ENCODE peak calls at places on chromosomes 4 and X, in six cellular contexts. G, H, C, F, M and V are unnamed samples.

GRCh38 chr4:80619070-80619674 is 283.6 kb downstream of the CFAP299 start:
- DNase-seq in G (no peak), H (no peak), C (no peak), F (no peak), M (no peak), V (no peak)

GRCh38 chr4:26337612-26338011 is 16.8 kb downstream of the RBPJ start:
- DNase-seq in G (no peak), H (no peak), C (no peak), F (no peak), M (no peak), V (no peak)

GRCh38 chrX:21374163-21374993 is at the start of gene CNKSR2:
- DNase-seq in G (no peak), H (peak), C (peak), F (no peak), M (peak), V (no peak)

GRCh38 chrX:108165349-108166111 is 74.0 kb downstream of the ATG4A start:
- DNase-seq in G (no peak), H (peak), C (no peak), F (peak), M (no peak), V (no peak)

GRCh38 chrX:72159769-72160168 is 21.8 kb upstream of the PIN4 start:
- DNase-seq in G (no peak), H (no peak), C (no peak), F (no peak), M (no peak), V (no peak)

GRCh38 chrX:34656842-34657780 is at the start of gene TMEM47:
- DNase-seq in G (no peak), H (peak), C (no peak), F (peak), M (peak), V (peak)

GRCh38 chrX:136209016-136209738 is 42.0 kb downstream of the MAP7D3 start:
- DNase-seq in G (no peak), H (peak), C (no peak), F (no peak), M (peak), V (no peak)

GRCh38 chrX:129697204-129697829 is 41.5 kb upstream of the XPNPEP2 start:
- DNase-seq in G (no peak), H (no peak), C (no peak), F (no peak), M (no peak), V (no peak)

GRCh38 chr4:47631161-47631560 is 146.1 kb downstream of the ATP10D start:
- DNase-seq in G (no peak), H (no peak), C (no peak), F (no peak), M (no peak), V (no peak)

GRCh38 chr4:81039351-81040174 is 9.1 kb downstream of the BMP3 start:
- DNase-seq in G (no peak), H (no peak), C (no peak), F (no peak), M (no peak), V (no peak)

GRCh38 chr4:128776794-128777216 is 32.7 kb upstream of the JADE1 start:
- DNase-seq in G (peak), H (peak), C (no peak), F (no peak), M (no peak), V (no peak)

GRCh38 chrX:103477496-103477895 is 41.8 kb downstream of the RAB40A start:
- DNase-seq in G (no peak), H (no peak), C (no peak), F (no peak), M (no peak), V (no peak)